ENCODE peak calls at places on chromosome 17, in ten cellular contexts. B, I, Z, Y, V, J, C, A, R and H are unnamed samples.
A peak's percentile ranks its signal among the peaks of the same experiment; 100 is the strongest.

GRCh38 chr17:7626307-7626706 is 1.3 kb downstream of the SAT2 start:
- DNase-seq in B (no peak), I (no peak), Z (no peak), Y (no peak), V (no peak), J (no peak), C (no peak), A (peak; percentile 66), R (no peak), H (no peak)

GRCh38 chr17:80252871-80253270 is 7.8 kb upstream of the RNF213 start:
- DNase-seq in B (peak; percentile 70), I (peak; percentile 78), Z (no peak), Y (no peak), V (peak; percentile 81), J (peak; percentile 64), C (peak; percentile 52), A (peak; percentile 87), R (peak; percentile 82), H (no peak)

GRCh38 chr17:81534157-81535006 is 6.2 kb downstream of the FSCN2 start:
- DNase-seq in B (no peak), I (peak; percentile 29), Z (no peak), Y (no peak), V (no peak), J (no peak), C (no peak), A (no peak), R (no peak), H (no peak)

GRCh38 chr17:59490259-59490658 is 75.2 kb upstream of the DHX40 start:
- DNase-seq in B (no peak), I (no peak), Z (no peak), Y (no peak), V (no peak), J (no peak), C (no peak), A (no peak), R (no peak), H (no peak)

GRCh38 chr17:29524692-29525091 is 42.1 kb downstream of the ABHD15 start:
- DNase-seq in B (no peak), I (no peak), Z (no peak), Y (no peak), V (no peak), J (no peak), C (no peak), A (no peak), R (no peak), H (no peak)

GRCh38 chr17:38369124-38369886 is 17.7 kb downstream of the SOCS7 start:
- DNase-seq in B (no peak), I (no peak), Z (no peak), Y (no peak), V (no peak), J (no peak), C (no peak), A (no peak), R (no peak), H (no peak)

GRCh38 chr17:81471804-81472456 is 40.7 kb downstream of the ACTG1 start:
- DNase-seq in B (no peak), I (no peak), Z (no peak), Y (peak; percentile 60), V (no peak), J (no peak), C (peak; percentile 22), A (no peak), R (no peak), H (peak; percentile 68)

GRCh38 chr17:42673885-42674754 is 2.7 kb downstream of the PLEKHH3 start:
- DNase-seq in B (no peak), I (peak; percentile 62), Z (no peak), Y (no peak), V (peak; percentile 47), J (peak; percentile 38), C (no peak), A (no peak), R (peak; percentile 75), H (peak; percentile 92)

GRCh38 chr17:44878627-44879221 is 20.5 kb downstream of the EFTUD2 start:
- DNase-seq in B (no peak), I (peak; percentile 51), Z (no peak), Y (no peak), V (no peak), J (peak; percentile 38), C (no peak), A (no peak), R (peak; percentile 36), H (no peak)

GRCh38 chr17:27533874-27534815 is 77.9 kb downstream of the KSR1 start:
- DNase-seq in B (no peak), I (peak; percentile 34), Z (no peak), Y (peak; percentile 56), V (peak; percentile 81), J (no peak), C (no peak), A (no peak), R (no peak), H (no peak)

GRCh38 chr17:28570716-28571254 is 539 bp downstream of the PIGS start:
- DNase-seq in B (peak; percentile 37), I (peak; percentile 12), Z (no peak), Y (no peak), V (peak; percentile 63), J (no peak), C (peak; percentile 72), A (peak; percentile 54), R (peak; percentile 50), H (peak; percentile 40)

GRCh38 chr17:2302740-2303277 is 776 bp downstream of the SMG6 start:
- DNase-seq in B (no peak), I (no peak), Z (no peak), Y (no peak), V (no peak), J (no peak), C (no peak), A (no peak), R (peak; percentile 22), H (no peak)

GRCh38 chr17:57368637-57369336 is 112.5 kb downstream of the MSI2 start:
- DNase-seq in B (no peak), I (no peak), Z (no peak), Y (no peak), V (no peak), J (no peak), C (no peak), A (no peak), R (no peak), H (no peak)

GRCh38 chr17:39607057-39607850 is 466 bp downstream of the NEUROD2 start:
- DNase-seq in B (no peak), I (no peak), Z (no peak), Y (no peak), V (no peak), J (no peak), C (no peak), A (no peak), R (no peak), H (no peak)

GRCh38 chr17:37373530-37374159 is 2.1 kb upstream of the C17orf78 start:
- DNase-seq in B (peak; percentile 18), I (peak; percentile 90), Z (no peak), Y (peak; percentile 58), V (peak; percentile 82), J (peak; percentile 87), C (peak; percentile 79), A (no peak), R (peak; percentile 83), H (peak; percentile 56)

GRCh38 chr17:33053641-33054040 is 62.0 kb downstream of the SPACA3 start:
- DNase-seq in B (no peak), I (peak; percentile 27), Z (no peak), Y (no peak), V (no peak), J (no peak), C (no peak), A (no peak), R (no peak), H (no peak)

GRCh38 chr17:17609121-17609520 is 17.6 kb upstream of the PEMT start:
- DNase-seq in B (no peak), I (peak; percentile 11), Z (no peak), Y (no peak), V (peak; percentile 62), J (no peak), C (no peak), A (no peak), R (no peak), H (no peak)

GRCh38 chr17:73599599-73599998 is 44.6 kb downstream of the SDK2 start:
- DNase-seq in B (no peak), I (no peak), Z (no peak), Y (no peak), V (no peak), J (no peak), C (no peak), A (no peak), R (no peak), H (no peak)

GRCh38 chr17:81741594-81742452 is 29.7 kb downstream of the SLC25A10 start:
- DNase-seq in B (no peak), I (no peak), Z (no peak), Y (no peak), V (no peak), J (no peak), C (no peak), A (peak; percentile 41), R (no peak), H (no peak)

GRCh38 chr17:46968224-46968834 is 10.7 kb downstream of the RPRML start:
- DNase-seq in B (no peak), I (no peak), Z (no peak), Y (no peak), V (no peak), J (no peak), C (no peak), A (no peak), R (no peak), H (no peak)

GRCh38 chr17:71937914-71938313 is 182.9 kb upstream of the SOX9 start:
- DNase-seq in B (no peak), I (no peak), Z (no peak), Y (no peak), V (no peak), J (no peak), C (no peak), A (no peak), R (no peak), H (no peak)

GRCh38 chr17:48100591-48101011 is 677 bp downstream of the CBX1 start:
- DNase-seq in B (no peak), I (peak; percentile 62), Z (no peak), Y (no peak), V (peak; percentile 92), J (peak; percentile 29), C (peak; percentile 85), A (peak; percentile 64), R (no peak), H (peak; percentile 66)

GRCh38 chr17:33560165-33560564 is 267.1 kb upstream of the ASIC2 start:
- DNase-seq in B (no peak), I (no peak), Z (no peak), Y (no peak), V (no peak), J (no peak), C (no peak), A (no peak), R (no peak), H (no peak)